ENCODE peak calls at places on chromosomes 3 and 15, in eight cellular contexts. O is AG04450, L is astrocyte of the spinal cord, I is astrocyte of the cerebellum, Y is brain microvascular endothelial cell, Q is thyroid gland, S is left lung, T is AG04449. U is an unnamed sample.
A peak's percentile ranks its signal among the peaks of the same experiment; 100 is the strongest.

GRCh38 chr15:62545392-62546227 is 380.5 kb upstream of the C2CD4B start:
- DNase-seq in S (no peak), O (no peak), Q (peak; percentile 83), T (peak; percentile 12), I (peak; percentile 53), Y (no peak), L (peak; percentile 25), U (no peak)

GRCh38 chr3:31321620-31322019 is 211.1 kb upstream of the STT3B start:
- DNase-seq in L (no peak), O (no peak), I (no peak), S (no peak), Q (no peak), T (no peak), Y (no peak), U (no peak)

GRCh38 chr3:151537751-151538150 is 76.9 kb upstream of the IGSF10 start:
- DNase-seq in S (no peak), O (no peak), I (peak; percentile 23), T (no peak), L (peak; percentile 50), Q (no peak), Y (no peak), U (no peak)

GRCh38 chr15:56772868-56773639 is 39.7 kb upstream of the ZNF280D start:
- DNase-seq in T (no peak), L (no peak), Y (peak; percentile 48), S (no peak), Q (no peak), O (no peak), I (no peak), U (no peak)

GRCh38 chr3:72347819-72348319 is 500.4 kb downstream of the SHQ1 start:
- DNase-seq in I (peak; percentile 94), Q (peak; percentile 68), O (peak; percentile 44), T (no peak), S (peak; percentile 92), Y (peak; percentile 70), L (peak; percentile 90), U (no peak)

GRCh38 chr15:31397851-31398661 is 71.4 kb downstream of the KLF13 start:
- DNase-seq in L (no peak), O (no peak), I (no peak), S (no peak), Q (no peak), T (no peak), Y (no peak), U (no peak)

GRCh38 chr15:90756916-90757315 is 39.8 kb downstream of the BLM start:
- DNase-seq in O (no peak), S (no peak), I (no peak), L (no peak), Q (no peak), Y (no peak), T (no peak), U (no peak)

GRCh38 chr15:52445553-52445952 is 83.1 kb downstream of the MYO5A start:
- DNase-seq in L (no peak), S (no peak), I (no peak), O (no peak), Y (no peak), Q (no peak), T (no peak), U (no peak)

GRCh38 chr3:173249457-173249856 is 108.4 kb upstream of the SPATA16 start:
- DNase-seq in L (no peak), Q (no peak), I (no peak), S (no peak), T (no peak), O (no peak), Y (no peak), U (no peak)

GRCh38 chr3:98812851-98813374 is 49.8 kb downstream of the ST3GAL6 start:
- DNase-seq in I (no peak), T (no peak), Y (no peak), L (no peak), S (no peak), O (no peak), Q (peak; percentile 12), U (no peak)

GRCh38 chr3:185843635-185844034 is 18.8 kb upstream of the IGF2BP2 start:
- DNase-seq in L (no peak), Y (no peak), S (no peak), Q (no peak), I (no peak), T (no peak), O (no peak), U (no peak)

GRCh38 chr3:37970802-37971201 is 19.8 kb upstream of the VILL start:
- DNase-seq in O (no peak), Q (no peak), I (no peak), T (no peak), Y (no peak), S (no peak), L (no peak), U (no peak)

GRCh38 chr3:50238549-50239026 is 2.6 kb downstream of the GNAI2 start:
- DNase-seq in O (no peak), T (no peak), Q (peak; percentile 83), I (no peak), S (peak; percentile 94), L (no peak), Y (no peak), U (no peak)

GRCh38 chr3:148269816-148270215 is 427.9 kb upstream of the AGTR1 start:
- DNase-seq in Y (peak; percentile 11), L (peak; percentile 28), S (no peak), T (no peak), O (no peak), Q (no peak), I (no peak), U (no peak)

GRCh38 chr15:50653156-50653743 is 33.3 kb downstream of the TRPM7 start:
- DNase-seq in Q (no peak), L (no peak), T (no peak), I (no peak), Y (no peak), O (no peak), S (no peak), U (no peak)

GRCh38 chr15:90101130-90101968 is 919 bp downstream of the IDH2 start:
- DNase-seq in L (no peak), Y (no peak), T (no peak), S (no peak), O (no peak), I (no peak), Q (peak; percentile 48), U (no peak)

GRCh38 chr3:103048371-103048722 is 613.5 kb downstream of the ZPLD1 start:
- DNase-seq in S (no peak), Y (no peak), Q (no peak), T (no peak), L (peak; percentile 90), O (no peak), I (peak; percentile 74), U (peak; percentile 48)

GRCh38 chr3:147428396-147429153 is 19.4 kb downstream of the ZIC1 start:
- DNase-seq in Y (no peak), T (no peak), I (no peak), O (no peak), L (peak; percentile 66), S (no peak), Q (no peak), U (no peak)

GRCh38 chr15:74867562-74868458 is 5.4 kb downstream of the SCAMP2 start:
- DNase-seq in Q (no peak), O (no peak), Y (no peak), T (no peak), L (no peak), S (no peak), I (no peak), U (no peak)

DNA sequence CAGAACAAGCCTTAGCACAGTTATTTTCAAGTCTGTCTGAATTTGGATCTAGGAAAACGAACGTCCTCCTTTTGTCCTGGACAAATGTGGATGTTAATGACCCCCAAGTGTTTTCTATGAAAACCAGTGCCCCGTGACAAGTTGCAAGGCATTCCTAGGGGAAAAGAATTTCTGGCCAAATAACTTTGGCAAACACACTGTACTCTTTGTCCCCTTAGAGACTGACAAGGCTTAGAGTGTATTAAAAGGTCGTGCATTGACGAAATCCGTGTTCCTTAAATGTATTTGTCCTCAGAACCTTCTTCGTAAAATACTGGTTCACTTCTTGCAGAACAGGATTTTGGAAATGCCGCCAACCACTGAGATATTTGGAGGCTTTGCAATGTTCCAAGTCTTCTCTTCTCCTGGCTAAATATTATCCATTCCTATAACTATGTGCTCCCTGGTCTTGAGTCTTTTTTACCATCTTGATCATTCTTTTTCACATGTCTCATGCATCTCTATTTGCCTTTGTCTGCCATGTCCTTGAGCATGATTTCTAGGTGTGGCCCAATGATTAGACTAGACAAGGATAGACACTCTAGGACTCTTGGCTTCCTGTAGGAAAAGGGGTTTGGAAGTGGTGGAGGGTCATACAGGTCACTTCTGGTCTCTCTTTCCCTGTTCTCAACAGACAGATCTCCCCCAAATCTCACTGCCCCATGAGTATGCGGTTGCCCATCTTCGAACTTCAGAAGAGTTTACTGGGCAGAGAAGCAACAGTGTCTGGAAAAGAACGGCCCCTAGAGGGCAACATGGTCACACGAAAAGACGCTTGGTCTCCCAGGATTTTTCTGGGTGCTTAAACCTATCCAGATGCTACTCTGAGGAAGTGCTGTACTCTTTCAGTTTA is 117.5 kb downstream of the EDEM1 start:
- DNase-seq in O (no peak), T (no peak), Y (peak; percentile 20), I (peak; percentile 24), L (peak; percentile 57), Q (peak; percentile 11), S (no peak), U (no peak)
- TF ChIP-seq CTCF in O (peak; percentile 81), T (peak; percentile 49), Y (peak; percentile 75), I (peak; percentile 72), L (peak; percentile 71), Q (peak; percentile 34), S (peak; percentile 58), U (peak; percentile 60)

GRCh38 chr15:41153733-41154132 is 37.7 kb upstream of the INO80 start:
- DNase-seq in S (no peak), Y (no peak), O (no peak), Q (no peak), T (no peak), I (no peak), L (no peak), U (no peak)
- H3K4me3 ChIP-seq in S (no peak overlapping the region), Y (no peak overlapping the region), O (no peak overlapping the region), Q (no peak overlapping the region), T (no peak overlapping the region), I (no peak overlapping the region), L (no peak overlapping the region), U (no peak overlapping the region)

DNA sequence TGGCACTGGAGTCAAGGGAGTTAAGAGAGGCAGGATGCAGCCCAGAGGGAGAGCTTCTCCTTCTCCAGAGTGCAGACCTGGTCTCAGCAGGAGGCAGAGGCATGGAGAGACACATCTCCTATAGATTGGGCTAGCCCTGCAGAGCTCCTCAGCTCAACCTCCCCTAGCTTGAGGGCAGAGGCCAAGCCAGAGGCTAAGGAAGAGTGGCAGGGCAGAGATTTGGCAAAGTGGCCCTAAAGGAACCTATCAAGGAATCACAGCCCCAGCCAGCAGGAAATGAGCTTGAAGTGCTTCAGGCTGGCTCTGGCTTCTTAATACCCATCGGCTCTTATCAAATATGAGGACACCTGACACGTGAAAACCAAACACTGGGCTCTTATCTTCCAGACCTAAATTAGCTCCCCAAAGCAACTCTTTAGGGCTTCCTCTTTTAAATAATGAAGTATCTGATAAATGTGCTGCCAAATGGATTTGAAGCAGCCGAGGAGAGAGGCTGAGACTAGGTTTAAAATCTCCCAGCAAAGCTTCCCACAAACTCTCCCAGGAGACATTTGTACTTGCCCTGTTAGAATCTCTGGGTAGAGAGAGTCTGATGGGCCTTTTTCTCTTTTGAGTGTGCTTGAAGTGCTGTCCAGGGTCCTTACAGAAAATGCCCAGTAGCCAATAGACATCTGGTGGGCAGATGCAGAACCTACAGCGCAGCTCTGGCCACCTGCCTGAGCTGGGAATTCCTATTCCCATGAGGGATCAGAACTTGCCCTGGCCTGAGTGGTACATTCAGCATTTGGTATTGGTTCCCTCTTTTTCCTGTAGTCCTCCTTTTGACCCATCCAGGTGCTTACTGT is 271.4 kb downstream of the CLSTN2 start:
- DNase-seq in O (no peak), T (no peak), Y (peak; percentile 52), I (peak; percentile 34), S (no peak), L (peak; percentile 49), Q (no peak), U (no peak)
- TF ChIP-seq CTCF in O (peak; percentile 10), T (no peak), Y (peak; percentile 52), I (peak; percentile 43), S (no peak), L (peak; percentile 39), Q (no peak), U (peak; percentile 53)

GRCh38 chr15:78263907-78264303 is 457 bp upstream of the DNAJA4 start:
- DNase-seq in O (no peak), I (no peak), L (no peak), S (peak; percentile 77), T (no peak), Q (no peak), Y (no peak), U (no peak)
- H3K4me3 ChIP-seq in O (no peak overlapping the region), I (peak overlapping the region; percentile 42), L (no peak overlapping the region), S (peak overlapping the region; percentile 55), T (no peak overlapping the region), Q (peak overlapping the region; percentile 25), Y (peak overlapping the region; percentile 63), U (peak overlapping the region; percentile 48)